ENCODE peak calls at places on chromosome 3, in five cellular contexts. One of them, this sample, is unnamed.

GRCh38 chr3:149145926-149146325 is 16.5 kb downstream of the HPS3 start:
- DNase-seq in HCT116: no peak
- DNase-seq in SK-N-SH: no peak
- DNase-seq in GM23338: no peak
- DNase-seq in Panc1: no peak
- DNase-seq in this sample: peak; percentile 54

GRCh38 chr3:47855461-47856383 is 52.8 kb downstream of the DHX30 start:
- DNase-seq in HCT116: no peak
- DNase-seq in SK-N-SH: no peak
- DNase-seq in GM23338: no peak
- DNase-seq in Panc1: no peak
- DNase-seq in this sample: no peak

GRCh38 chr3:71956716-71957115 is 171.8 kb upstream of the PROK2 start:
- DNase-seq in HCT116: no peak
- DNase-seq in SK-N-SH: no peak
- DNase-seq in GM23338: peak; percentile 53
- DNase-seq in Panc1: no peak
- DNase-seq in this sample: no peak

GRCh38 chr3:53183514-53183913 is 22.5 kb downstream of the PRKCD start:
- DNase-seq in HCT116: no peak
- DNase-seq in SK-N-SH: no peak
- DNase-seq in GM23338: no peak
- DNase-seq in Panc1: no peak
- DNase-seq in this sample: no peak

GRCh38 chr3:196050597-196050996 is 31.3 kb downstream of the TFRC start:
- DNase-seq in HCT116: no peak
- DNase-seq in SK-N-SH: peak; percentile 58
- DNase-seq in GM23338: no peak
- DNase-seq in Panc1: no peak
- DNase-seq in this sample: no peak

GRCh38 chr3:166186003-166186402 is 348.8 kb upstream of the BCHE start:
- DNase-seq in HCT116: no peak
- DNase-seq in SK-N-SH: no peak
- DNase-seq in GM23338: no peak
- DNase-seq in Panc1: no peak
- DNase-seq in this sample: no peak

GRCh38 chr3:52210550-52211046 is 12.6 kb downstream of the ALAS1 start:
- DNase-seq in HCT116: no peak
- DNase-seq in SK-N-SH: no peak
- DNase-seq in GM23338: no peak
- DNase-seq in Panc1: no peak
- DNase-seq in this sample: peak; percentile 95

GRCh38 chr3:130748981-130749380 is 2.4 kb upstream of the PIK3R4 start:
- DNase-seq in HCT116: no peak
- DNase-seq in SK-N-SH: no peak
- DNase-seq in GM23338: no peak
- DNase-seq in Panc1: no peak
- DNase-seq in this sample: no peak

GRCh38 chr3:55782806-55783205 is 295.7 kb upstream of the WNT5A start:
- DNase-seq in HCT116: no peak
- DNase-seq in SK-N-SH: no peak
- DNase-seq in GM23338: no peak
- DNase-seq in Panc1: no peak
- DNase-seq in this sample: no peak
- TF ChIP-seq REST in HCT116: no peak
- TF ChIP-seq REST in SK-N-SH: no peak
- TF ChIP-seq REST in GM23338: no peak
- TF ChIP-seq REST in Panc1: no peak
- TF ChIP-seq REST in this sample: no peak

GRCh38 chr3:69086133-69086722 is 1.5 kb downstream of the ARL6IP5 start:
- DNase-seq in HCT116: peak; percentile 72
- DNase-seq in SK-N-SH: peak; percentile 37
- DNase-seq in GM23338: no peak
- DNase-seq in Panc1: no peak
- DNase-seq in this sample: peak; percentile 77
- H3K27ac ChIP-seq in HCT116: peak overlapping the region; percentile 70
- H3K27ac ChIP-seq in SK-N-SH: peak overlapping the region; percentile 78
- H3K27ac ChIP-seq in GM23338: no peak overlapping the region
- H3K27ac ChIP-seq in Panc1: peak overlapping the region; percentile 89
- H3K27ac ChIP-seq in this sample: peak overlapping the region; percentile 75

GRCh38 chr3:188153949-188154757 is at the start of gene LPP:
- DNase-seq in HCT116: no peak
- DNase-seq in SK-N-SH: peak; percentile 72
- DNase-seq in GM23338: peak; percentile 91
- DNase-seq in Panc1: no peak
- DNase-seq in this sample: peak; percentile 92
- TF ChIP-seq POLR2AphosphoS5 in HCT116: peak; percentile 34
- TF ChIP-seq POLR2AphosphoS5 in SK-N-SH: no peak
- TF ChIP-seq POLR2AphosphoS5 in GM23338: peak; percentile 57
- TF ChIP-seq POLR2AphosphoS5 in Panc1: no peak
- TF ChIP-seq POLR2AphosphoS5 in this sample: peak; percentile 25

DNA sequence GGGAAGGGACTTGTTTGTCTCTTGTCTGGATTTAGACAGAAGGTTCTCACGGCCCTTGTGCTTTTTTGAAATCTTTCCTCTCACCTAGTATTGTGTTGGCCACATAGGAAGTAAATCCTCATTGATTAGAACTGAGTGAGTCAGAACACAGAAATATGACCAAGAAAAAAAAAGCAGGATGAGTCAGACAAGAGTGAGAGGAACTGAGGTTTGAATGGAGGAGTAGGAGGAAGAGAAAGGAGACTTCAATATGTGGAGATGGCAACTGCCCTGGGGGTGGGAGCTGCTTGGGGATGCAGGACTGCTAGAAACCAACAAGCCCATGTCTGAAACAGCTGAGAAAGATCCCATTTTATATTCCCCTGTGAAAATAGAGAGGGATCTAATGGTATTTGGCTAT is 194.1 kb upstream of the ZBTB20 start:
- DNase-seq in HCT116: peak; percentile 57
- DNase-seq in SK-N-SH: no peak
- DNase-seq in GM23338: no peak
- DNase-seq in Panc1: no peak
- DNase-seq in this sample: no peak
- TF ChIP-seq REST in HCT116: no peak
- TF ChIP-seq REST in SK-N-SH: no peak
- TF ChIP-seq REST in GM23338: no peak
- TF ChIP-seq REST in Panc1: no peak
- TF ChIP-seq REST in this sample: no peak

GRCh38 chr3:111047053-111047452 is 24.6 kb upstream of the NECTIN3 start:
- DNase-seq in HCT116: no peak
- DNase-seq in SK-N-SH: no peak
- DNase-seq in GM23338: peak; percentile 68
- DNase-seq in Panc1: no peak
- DNase-seq in this sample: no peak
- H3K27ac ChIP-seq in HCT116: no peak overlapping the region
- H3K27ac ChIP-seq in SK-N-SH: no peak overlapping the region
- H3K27ac ChIP-seq in GM23338: peak overlapping the region; percentile 68
- H3K27ac ChIP-seq in Panc1: no peak overlapping the region
- H3K27ac ChIP-seq in this sample: no peak overlapping the region

DNA sequence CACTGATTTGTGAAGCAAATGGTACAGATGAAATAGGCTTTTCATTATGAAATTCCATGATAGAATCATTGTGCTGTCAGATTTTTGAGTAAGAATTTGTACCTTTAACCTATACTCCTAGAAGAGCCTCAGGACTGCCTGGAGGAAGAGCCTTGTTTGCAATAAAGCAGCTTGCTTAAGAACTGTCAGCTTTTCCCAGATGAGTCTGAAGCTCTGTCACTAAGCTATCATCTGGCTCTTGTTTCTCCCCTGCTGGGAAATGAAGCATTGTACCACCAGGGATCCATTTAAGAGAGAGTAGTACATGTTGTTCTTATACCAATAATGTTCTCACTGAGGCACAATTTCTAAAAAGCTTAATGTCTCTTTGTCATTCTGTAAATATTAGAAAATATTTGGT is 85.1 kb upstream of the FLNB start:
- DNase-seq in HCT116: no peak
- DNase-seq in SK-N-SH: no peak
- DNase-seq in GM23338: no peak
- DNase-seq in Panc1: no peak
- DNase-seq in this sample: no peak
- TF ChIP-seq POLR2AphosphoS5 in HCT116: no peak
- TF ChIP-seq POLR2AphosphoS5 in SK-N-SH: no peak
- TF ChIP-seq POLR2AphosphoS5 in GM23338: no peak
- TF ChIP-seq POLR2AphosphoS5 in Panc1: no peak
- TF ChIP-seq POLR2AphosphoS5 in this sample: no peak

GRCh38 chr3:46693038-46693896 is at the start of gene ALS2CL:
- DNase-seq in HCT116: no peak
- DNase-seq in SK-N-SH: peak; percentile 92
- DNase-seq in GM23338: peak; percentile 77
- DNase-seq in Panc1: no peak
- DNase-seq in this sample: peak; percentile 5
- TF ChIP-seq REST in HCT116: no peak
- TF ChIP-seq REST in SK-N-SH: no peak
- TF ChIP-seq REST in GM23338: no peak
- TF ChIP-seq REST in Panc1: no peak
- TF ChIP-seq REST in this sample: no peak

This sample was measured in HL-60.